ENCODE peak calls at places on chromosome 1, in six cellular contexts. B is neural progenitor cell, Y is HCT116, I is PC-9, W is IMR-90, K is upper lobe of right lung. P is an unnamed sample. For H3K4me1, the result is how much of the 10 kb centered on the place peaks cover.

GRCh38 chr1:59779949-59780348 is 34.8 kb upstream of the HOOK1 start:
- DNase-seq in K (no peak), B (peak), W (no peak), Y (no peak), I (no peak), P (no peak)

GRCh38 chr1:8122477-8123407 is 96.6 kb upstream of the ERRFI1 start:
- DNase-seq in Y (no peak), I (no peak), W (peak), K (no peak), B (no peak), P (no peak)

GRCh38 chr1:147837845-147838363 is 64.7 kb upstream of the GJA8 start:
- DNase-seq in I (no peak), K (no peak), B (no peak), Y (no peak), W (no peak), P (no peak)

GRCh38 chr1:228804640-228805413 is 69.5 kb downstream of the RHOU start:
- DNase-seq in W (no peak), B (no peak), I (no peak), Y (no peak), K (no peak), P (no peak)

GRCh38 chr1:222167111-222167510 is 380.8 kb downstream of the HHIPL2 start:
- DNase-seq in I (no peak), Y (peak), W (peak), K (no peak), B (peak), P (no peak)

GRCh38 chr1:164613176-164613575 is 54.2 kb downstream of the PBX1 start:
- DNase-seq in Y (peak), B (no peak), I (peak), K (no peak), W (no peak), P (no peak)

GRCh38 chr1:168640184-168640583 is 63.8 kb downstream of the XCL1 start:
- DNase-seq in Y (no peak), B (no peak), I (no peak), W (no peak), K (no peak), P (no peak)

GRCh38 chr1:168360151-168360550 is 79.5 kb downstream of the TBX19 start:
- DNase-seq in B (no peak), Y (no peak), K (no peak), I (no peak), W (no peak), P (no peak)

GRCh38 chr1:32427264-32427963 is 33.2 kb upstream of the BSDC1 start:
- DNase-seq in Y (no peak), K (no peak), I (no peak), W (no peak), B (no peak), P (no peak)

GRCh38 chr1:10724511-10724910 is 71.9 kb downstream of the CASZ1 start:
- DNase-seq in B (no peak), Y (no peak), I (no peak), K (no peak), W (no peak), P (no peak)

GRCh38 chr1:233613252-233614172 is at the start of gene KCNK1:
- DNase-seq in K (peak), I (peak), B (peak), Y (peak), W (peak), P (peak)

GRCh38 chr1:99548924-99549605 is 96.8 kb upstream of the PALMD start:
- DNase-seq in Y (no peak), K (no peak), I (no peak), B (no peak), W (peak), P (no peak)

GRCh38 chr1:62355095-62355494 is 35.9 kb upstream of the KANK4 start:
- DNase-seq in W (no peak), K (no peak), B (no peak), Y (no peak), I (no peak), P (no peak)

GRCh38 chr1:234564035-234565029 is 45.6 kb downstream of the IRF2BP2 start:
- DNase-seq in B (no peak), W (peak), K (no peak), Y (peak), I (peak), P (no peak)

GRCh38 chr1:222784916-222785315 is 29.9 kb upstream of the DISP1 start:
- DNase-seq in Y (no peak), I (peak), B (no peak), K (no peak), W (no peak), P (no peak)

GRCh38 chr1:23727362-23727811 is 15.9 kb upstream of the ELOA start:
- DNase-seq in W (peak), Y (no peak), B (no peak), I (no peak), K (peak), P (peak)

GRCh38 chr1:46535063-46535462 is 16.4 kb downstream of the KNCN start:
- DNase-seq in Y (peak), W (no peak), K (no peak), B (no peak), I (peak), P (peak)

GRCh38 chr1:39852214-39852791 is 31.0 kb downstream of the TRIT1 start:
- DNase-seq in W (peak), B (no peak), K (no peak), Y (no peak), I (peak), P (peak)

GRCh38 chr1:218772575-218772974 is 401.1 kb upstream of the LYPLAL1 start:
- DNase-seq in I (no peak), B (no peak), Y (no peak), W (peak), K (no peak), P (no peak)

GRCh38 chr1:67700692-67701410 is 15.8 kb downstream of the GADD45A start:
- DNase-seq in W (peak), K (no peak), I (peak), Y (peak), B (peak), P (no peak)

GRCh38 chr1:6143392-6143791 is 36.7 kb downstream of the CHD5 start:
- DNase-seq in I (peak), K (no peak), W (no peak), Y (no peak), B (no peak), P (no peak)

GRCh38 chr1:234617986-234618725 is 8.2 kb upstream of the IRF2BP2 start:
- DNase-seq in B (peak), Y (no peak), W (peak), I (no peak), K (no peak), P (no peak)

GRCh38 chr1:234893725-234894630 is 234.7 kb downstream of the TOMM20 start:
- DNase-seq in K (no peak), B (no peak), Y (no peak), W (peak), I (no peak), P (no peak)

GRCh38 chr1:230798491-230798890 is 51.3 kb downstream of the CAPN9 start:
- DNase-seq in Y (no peak), B (no peak), W (no peak), I (no peak), K (no peak), P (no peak)

GRCh38 chr1:201916649-201917249 is 28.1 kb downstream of the SHISA4 start:
- DNase-seq in K (no peak), I (peak), B (no peak), W (peak), Y (no peak), P (peak)

DNA sequence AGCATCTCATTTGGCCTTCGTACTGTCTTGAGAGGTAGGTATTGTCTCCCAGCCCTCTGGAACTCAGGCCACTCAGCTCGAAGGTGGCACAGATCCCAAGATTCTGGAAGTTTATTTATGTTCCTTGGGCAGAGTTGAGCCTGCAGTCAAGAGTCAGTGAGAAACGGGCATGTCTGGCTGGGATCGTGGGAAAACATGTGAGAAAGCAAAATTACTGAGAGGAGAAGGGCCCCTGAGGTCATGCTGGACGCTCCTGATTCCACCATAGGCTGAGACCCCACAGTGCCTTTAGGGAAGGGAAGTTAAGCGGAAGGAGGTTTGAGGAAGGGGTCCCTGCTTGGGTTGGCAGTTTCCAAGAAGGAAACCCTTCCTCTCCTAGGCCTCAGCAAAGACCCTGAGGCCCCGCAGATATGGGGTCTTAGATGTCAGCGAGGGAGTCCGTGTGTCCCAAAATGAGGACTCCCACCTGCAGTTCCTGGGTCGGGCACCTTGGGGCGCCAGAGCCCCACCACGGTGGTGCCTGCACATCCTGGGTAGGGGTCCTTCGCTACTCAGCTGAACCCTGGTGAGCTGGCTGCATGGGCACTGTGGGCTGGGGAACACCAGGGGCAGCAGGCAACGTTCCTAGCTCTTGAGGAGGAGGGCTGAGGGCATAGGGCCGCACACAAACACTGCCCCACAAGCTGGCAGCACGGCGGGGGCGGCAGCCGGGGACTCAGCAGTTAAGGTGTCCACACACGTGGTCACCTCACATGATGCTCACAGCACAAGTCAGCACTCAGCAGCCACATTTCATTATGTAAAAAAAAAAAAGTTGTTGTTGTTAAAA is 12.3 kb upstream of the SEMA4A start:
- DNase-seq in Y (no peak), I (no peak), W (peak), K (no peak), B (peak), P (no peak)
- H3K27ac ChIP-seq in Y (no peak), I (no peak), W (no peak), K (peak), B (no peak), P (no peak)

DNA sequence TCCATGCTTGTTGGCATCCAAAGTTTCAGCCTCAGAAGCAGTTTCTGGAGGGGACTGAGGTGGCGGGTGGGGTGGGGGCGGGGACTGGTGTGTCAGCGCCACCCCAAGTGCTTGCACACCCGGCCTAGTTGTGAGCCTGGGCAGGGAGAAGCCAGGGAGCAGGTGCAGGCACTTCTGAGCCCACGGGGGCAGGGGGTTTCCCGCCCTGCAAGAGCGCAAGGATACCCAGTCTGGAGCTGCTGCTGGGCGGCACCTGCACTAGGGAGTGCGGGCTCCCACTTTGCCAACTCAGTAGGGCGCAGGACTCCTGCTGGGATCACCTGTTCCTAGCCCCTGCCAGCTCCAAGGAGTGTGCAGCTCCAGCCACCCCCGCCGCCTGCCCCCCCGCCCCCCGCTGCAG is 33.5 kb downstream of the MAGI3 start:
- DNase-seq in W (no peak), K (no peak), Y (no peak), B (no peak), I (no peak), P (no peak)
- H3K4me1 ChIP-seq in W (under half), K (under half), Y (under half), B (under half), I (under half), P (under half)

GRCh38 chr1:158781104-158781503 is at the start of gene OR6N2:
- DNase-seq in K (no peak), Y (no peak), I (no peak), W (no peak), B (no peak), P (no peak)
- H3K27ac ChIP-seq in K (no peak), Y (no peak), I (no peak), W (no peak), B (no peak), P (no peak)

GRCh38 chr1:207892764-207893163 is 18.2 kb downstream of the CD34 start:
- DNase-seq in K (no peak), I (no peak), B (no peak), Y (no peak), W (no peak), P (no peak)
- H3K4me1 ChIP-seq in K (under half), I (under half), B (under half), Y (under half), W (under half), P (under half)

DNA sequence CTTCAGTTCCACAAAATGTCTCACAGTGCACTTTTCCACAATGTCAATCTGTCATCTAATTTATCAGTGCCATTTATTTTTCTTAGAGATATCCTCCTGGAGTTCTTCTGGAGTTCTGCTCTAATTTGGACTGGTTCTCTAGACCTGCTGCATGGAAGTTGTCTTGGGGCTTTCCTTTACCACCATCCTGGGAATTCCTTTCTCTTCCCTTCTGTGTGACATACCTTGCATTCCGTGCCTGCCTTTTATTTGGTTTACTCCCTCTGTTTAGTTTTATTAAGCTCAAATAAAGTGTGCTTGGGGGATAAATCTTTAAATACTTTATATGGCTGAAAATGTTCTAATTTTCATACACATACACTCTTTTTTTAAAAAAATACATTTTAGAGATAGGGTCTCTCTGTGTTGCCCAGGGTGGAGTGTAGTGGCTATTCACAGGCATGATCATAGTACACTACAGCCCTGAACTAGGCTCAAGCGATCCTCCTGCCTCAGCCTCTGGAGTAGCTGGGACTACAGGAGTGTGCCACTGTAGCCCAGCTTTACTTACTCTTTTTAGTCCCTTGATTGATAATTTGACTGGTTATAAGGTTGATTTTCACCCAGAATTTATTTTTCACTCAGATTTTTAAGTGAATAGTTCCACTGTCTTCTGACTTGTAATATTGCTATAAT is 14.4 kb downstream of the MTF2 start:
- DNase-seq in B (peak), I (no peak), Y (no peak), K (no peak), W (peak), P (no peak)
- H3K27ac ChIP-seq in B (peak), I (peak), Y (no peak), K (no peak), W (peak), P (no peak)

P was measured in right lobe of liver.